ENCODE peak calls at places on chromosome 17, in six cellular contexts. H is spleen, G is astrocyte, E is pancreas, X is choroid plexus epithelial cell, B is GM10248. N is an unnamed sample.

GRCh38 chr17:82718986-82719685 is 2.6 kb downstream of the FN3KRP start:
- DNase-seq in X (no peak), B (no peak), H (no peak), E (no peak), G (no peak), N (no peak)

GRCh38 chr17:43530303-43531081 is 15.6 kb downstream of the ETV4 start:
- DNase-seq in E (peak), X (peak), G (peak), B (no peak), H (peak), N (no peak)

GRCh38 chr17:60817187-60817586 is 139.5 kb downstream of the BCAS3 start:
- DNase-seq in G (peak), B (no peak), X (peak), H (no peak), E (no peak), N (no peak)

GRCh38 chr17:19724501-19725420 is 8.4 kb upstream of the SLC47A2 start:
- DNase-seq in H (peak), B (no peak), E (peak), G (no peak), X (no peak), N (no peak)

GRCh38 chr17:1490643-1491405 is 1.7 kb downstream of the MYO1C start:
- DNase-seq in H (peak), B (peak), X (no peak), G (no peak), E (peak), N (no peak)

GRCh38 chr17:50269477-50270429 is 4.5 kb upstream of the TMEM92 start:
- DNase-seq in X (peak), E (peak), B (peak), H (peak), G (peak), N (peak)

GRCh38 chr17:50386451-50386994 is 10.8 kb downstream of the LRRC59 start:
- DNase-seq in H (no peak), X (no peak), G (no peak), E (no peak), B (no peak), N (no peak)

GRCh38 chr17:46732133-46732532 is 86.4 kb downstream of the WNT3 start:
- DNase-seq in E (no peak), H (no peak), B (no peak), G (no peak), X (no peak), N (no peak)

GRCh38 chr17:29687601-29688000 is 64.9 kb upstream of the CORO6 start:
- DNase-seq in G (no peak), B (no peak), X (no peak), E (no peak), H (no peak), N (no peak)

GRCh38 chr17:14209215-14209614 is 27.4 kb downstream of the CDRT15 start:
- DNase-seq in E (no peak), H (no peak), B (no peak), G (no peak), X (no peak), N (no peak)

GRCh38 chr17:34575182-34575581 is 4.2 kb upstream of the TMEM132E start:
- DNase-seq in X (no peak), H (no peak), B (no peak), E (no peak), G (no peak), N (no peak)

GRCh38 chr17:67076290-67076689 is 31.9 kb downstream of the CACNG1 start:
- DNase-seq in B (no peak), X (no peak), H (no peak), G (no peak), E (peak), N (no peak)

GRCh38 chr17:40443988-40444899 is 994 bp downstream of the IGFBP4 start:
- DNase-seq in G (no peak), B (no peak), E (no peak), X (peak), H (no peak), N (no peak)

GRCh38 chr17:17537311-17538099 is 41.3 kb upstream of the RASD1 start:
- DNase-seq in E (no peak), H (no peak), B (no peak), X (no peak), G (no peak), N (no peak)

GRCh38 chr17:78133971-78134898 is 3.7 kb downstream of the TMC8 start:
- DNase-seq in G (no peak), E (peak), B (peak), X (peak), H (peak), N (no peak)

GRCh38 chr17:65729207-65729606 is 167.8 kb upstream of the AXIN2 start:
- DNase-seq in G (no peak), H (no peak), B (no peak), X (no peak), E (no peak), N (no peak)

GRCh38 chr17:71168083-71168741 is 952.6 kb upstream of the SOX9 start:
- DNase-seq in B (no peak), H (no peak), X (no peak), E (peak), G (no peak), N (no peak)

GRCh38 chr17:40794466-40794865 is 5.3 kb downstream of the KRT28 start:
- DNase-seq in G (no peak), X (no peak), H (no peak), E (no peak), B (no peak), N (no peak)

GRCh38 chr17:42288078-42288984 is at the start of gene STAT5A:
- DNase-seq in H (peak), E (peak), B (peak), X (peak), G (peak), N (peak)

GRCh38 chr17:28896884-28897768 is at the start of gene FLOT2:
- DNase-seq in G (no peak), B (peak), X (peak), E (peak), H (peak), N (peak)

GRCh38 chr17:19387921-19388521 is 1.0 kb upstream of the MFAP4 start:
- DNase-seq in B (no peak), X (peak), G (peak), H (peak), E (no peak), N (no peak)

GRCh38 chr17:28841901-28842281 is 699 bp downstream of the FAM222B start:
- DNase-seq in X (peak), B (no peak), H (no peak), G (peak), E (no peak), N (no peak)

GRCh38 chr17:21467739-21468490 is 91.8 kb downstream of the KCNJ12 start:
- DNase-seq in H (no peak), E (no peak), X (no peak), B (no peak), G (no peak), N (no peak)

GRCh38 chr17:12027658-12028057 is 7.0 kb downstream of the MAP2K4 start:
- DNase-seq in X (no peak), B (no peak), E (no peak), H (no peak), G (no peak), N (no peak)

GRCh38 chr17:3697157-3697515 is 1.2 kb upstream of the P2RX5 start:
- DNase-seq in X (no peak), H (no peak), E (no peak), G (no peak), B (no peak), N (no peak)

GRCh38 chr17:63406689-63407330 is 39.3 kb downstream of the CYB561 start:
- DNase-seq in X (peak), G (peak), H (no peak), E (peak), B (peak), N (peak)

GRCh38 chr17:79064026-79064425 is 10.6 kb upstream of the ENGASE start:
- DNase-seq in H (peak), X (no peak), B (no peak), G (no peak), E (no peak), N (no peak)

GRCh38 chr17:78935419-78936323 is 10.5 kb upstream of the TIMP2 start:
- DNase-seq in G (peak), E (no peak), H (no peak), B (no peak), X (peak), N (no peak)

GRCh38 chr17:56121661-56122060 is 31.6 kb upstream of the ANKFN1 start:
- DNase-seq in H (no peak), B (no peak), E (no peak), X (peak), G (no peak), N (no peak)
- TF ChIP-seq CTCF in H (no peak), B (no peak), E (no peak), X (peak), G (no peak), N (no peak)

GRCh38 chr17:80925668-80926067 is 66.0 kb upstream of the CHMP6 start:
- DNase-seq in X (no peak), G (no peak), B (no peak), H (peak), E (no peak), N (no peak)

GRCh38 chr17:80930335-80931040 is 61.2 kb upstream of the CHMP6 start:
- DNase-seq in G (no peak), E (no peak), H (peak), X (no peak), B (no peak), N (no peak)

GRCh38 chr17:80926601-80927250 is 64.9 kb upstream of the CHMP6 start:
- DNase-seq in X (no peak), H (peak), E (no peak), B (no peak), G (no peak), N (no peak)

GRCh38 chr17:80929449-80929848 is 62.2 kb upstream of the CHMP6 start:
- DNase-seq in E (no peak), B (no peak), G (no peak), H (peak), X (no peak), N (no peak)

DNA sequence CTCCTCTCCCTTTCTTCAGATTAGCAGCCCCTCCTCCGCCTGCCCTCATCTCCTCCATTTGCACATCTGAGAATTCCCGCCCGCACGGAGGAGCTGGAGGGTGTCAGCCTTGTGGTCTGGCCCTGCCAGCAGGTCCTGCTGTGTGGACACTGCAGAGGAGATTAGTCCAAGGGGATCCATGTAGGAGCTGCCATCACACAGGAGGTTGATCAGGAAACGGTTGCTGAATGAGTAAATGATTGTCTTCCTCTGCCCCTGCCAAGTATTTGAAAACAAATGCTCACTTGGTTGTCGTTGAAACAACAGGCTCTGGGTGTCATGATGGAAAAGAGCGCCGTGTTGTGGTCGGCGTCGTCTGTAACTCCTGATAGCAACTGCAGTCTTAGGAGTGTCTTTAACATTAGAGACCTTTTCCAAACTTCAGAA is 63.8 kb upstream of the CHMP6 start:
- DNase-seq in H (peak), E (no peak), G (peak), X (peak), B (no peak), N (no peak)
- TF ChIP-seq CTCF in H (no peak), E (no peak), G (peak), X (peak), B (no peak), N (no peak)

DNA sequence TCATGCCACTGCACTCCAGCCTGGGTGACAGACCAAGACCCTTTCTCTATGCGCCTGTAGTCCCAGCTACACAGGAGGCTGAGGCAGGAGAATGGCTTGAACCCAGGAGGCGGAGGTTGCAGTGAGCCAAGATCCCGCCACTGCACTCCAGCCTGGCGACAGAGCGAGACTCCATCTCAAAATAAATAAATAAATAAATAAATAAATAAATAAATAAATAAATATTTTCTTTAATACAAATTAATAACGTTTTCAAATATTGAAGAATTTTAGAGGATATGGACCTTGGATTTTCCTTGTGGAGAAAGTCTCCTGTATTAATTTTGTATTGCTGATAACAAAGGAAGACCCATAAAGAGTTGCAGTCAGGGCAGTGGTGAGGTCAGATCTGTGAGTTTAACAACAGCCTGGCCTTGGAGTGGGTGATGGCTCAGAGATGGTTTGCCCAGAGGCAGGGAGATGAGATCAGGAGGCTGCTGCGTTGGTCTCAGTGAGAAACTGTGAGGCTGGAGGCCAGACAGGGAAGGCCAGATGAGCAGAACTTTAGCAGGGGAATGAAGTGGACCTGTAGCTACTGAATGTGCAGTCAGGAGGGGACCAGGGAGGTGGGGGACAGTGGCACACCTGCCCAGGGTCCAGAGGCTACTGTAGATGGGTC is 4.4 kb upstream of the ASGR1 start:
- DNase-seq in X (no peak), G (no peak), E (no peak), H (no peak), B (no peak), N (no peak)
- TF ChIP-seq CTCF in X (no peak), G (no peak), E (no peak), H (no peak), B (no peak), N (no peak)

GRCh38 chr17:48103379-48103715 is 2.1 kb upstream of the CBX1 start:
- DNase-seq in G (no peak), E (no peak), X (no peak), B (no peak), H (peak), N (no peak)

GRCh38 chr17:48104440-48104839 is 3.1 kb upstream of the SNX11 start:
- DNase-seq in X (no peak), G (no peak), B (no peak), H (peak), E (no peak), N (no peak)

GRCh38 chr17:48110722-48111121 is 3.2 kb downstream of the SNX11 start:
- DNase-seq in X (no peak), H (peak), E (no peak), G (no peak), B (no peak), N (no peak)

GRCh38 chr17:48106802-48107136 is 797 bp upstream of the SNX11 start:
- DNase-seq in E (no peak), G (no peak), H (peak), B (no peak), X (no peak), N (no peak)

DNA sequence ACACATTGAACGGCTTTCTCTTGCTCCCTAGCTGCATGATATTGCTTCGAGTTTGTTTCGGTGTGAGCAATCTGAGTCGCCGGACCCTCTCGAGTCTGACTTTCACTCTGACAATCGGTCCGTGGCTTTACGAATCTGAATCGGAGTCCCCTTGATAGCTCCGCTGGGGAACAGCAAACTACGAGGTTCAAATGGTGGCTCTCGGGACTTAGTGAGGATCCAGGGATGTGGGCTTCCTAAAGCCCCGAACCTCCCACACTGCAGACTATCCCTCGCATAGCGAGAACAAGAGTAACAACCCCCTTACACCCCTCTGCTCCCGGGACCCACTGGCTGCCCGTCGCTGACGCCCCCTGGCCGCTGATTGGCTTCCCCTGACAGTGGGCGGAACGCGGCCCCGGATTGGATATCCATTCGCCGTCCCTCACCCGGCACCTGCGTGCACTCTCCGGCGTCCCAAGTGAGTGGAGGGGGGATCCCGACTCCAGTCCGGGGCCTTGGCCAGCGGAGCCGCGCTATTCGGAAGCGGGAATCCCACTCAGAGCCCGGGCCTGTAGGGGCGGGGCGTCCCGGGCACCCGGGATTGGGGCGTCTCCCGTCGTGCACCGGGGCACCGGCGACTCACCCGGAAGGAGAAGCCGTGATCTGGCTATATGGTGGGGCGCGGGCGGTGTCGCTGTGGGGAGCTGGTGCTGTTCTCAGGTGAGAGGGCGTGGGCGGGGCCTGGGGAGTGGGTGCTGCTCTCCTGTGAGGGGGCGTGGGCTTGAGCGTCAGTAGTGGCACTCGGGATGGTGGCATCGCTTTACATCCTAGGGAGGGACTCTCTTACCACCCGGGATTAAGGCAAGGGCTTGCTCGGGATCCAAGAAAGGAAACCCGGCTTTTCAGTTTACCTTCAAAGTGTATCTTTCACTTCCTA is at the start of gene SNX11:
- DNase-seq in H (peak), G (peak), B (peak), E (peak), X (peak), N (peak)
- TF ChIP-seq CTCF in H (no peak), G (no peak), B (peak), E (no peak), X (no peak), N (no peak)

GRCh38 chr17:80694085-80694991 is 149.7 kb downstream of the RPTOR start:
- DNase-seq in G (no peak), E (no peak), H (no peak), X (no peak), B (no peak), N (no peak)

GRCh38 chr17:80694992-80695912 is 150.6 kb downstream of the RPTOR start:
- DNase-seq in H (no peak), X (no peak), E (peak), G (peak), B (no peak), N (no peak)

GRCh38 chr17:80692931-80693467 is 148.4 kb downstream of the RPTOR start:
- DNase-seq in X (no peak), G (no peak), H (no peak), B (no peak), E (no peak), N (no peak)

GRCh38 chr17:80691784-80692183 is 147.1 kb downstream of the RPTOR start:
- DNase-seq in E (no peak), B (no peak), H (no peak), G (no peak), X (no peak), N (no peak)

DNA sequence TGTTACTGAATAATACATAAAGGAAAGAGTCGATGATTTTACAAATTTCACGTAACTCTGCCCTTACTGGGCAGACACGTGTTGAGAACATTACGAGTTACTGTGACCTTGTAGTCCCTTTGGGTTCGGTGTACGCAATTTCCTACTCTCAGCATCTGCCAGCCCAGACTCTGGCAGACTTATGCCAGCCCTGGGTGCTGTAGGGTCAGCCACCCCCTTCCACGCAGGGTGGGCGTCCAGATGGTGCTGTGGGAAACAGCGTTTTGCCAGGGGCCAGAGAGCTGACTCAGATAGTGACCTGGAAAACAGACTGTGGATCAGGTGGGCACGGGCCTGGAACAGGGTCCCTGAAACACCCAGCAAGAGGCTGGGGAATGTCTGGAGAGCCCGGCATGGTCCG is 148.9 kb downstream of the RPTOR start:
- DNase-seq in X (no peak), B (no peak), G (no peak), H (no peak), E (no peak), N (no peak)
- TF ChIP-seq CTCF in X (no peak), B (no peak), G (no peak), H (no peak), E (no peak), N (no peak)

GRCh38 chr17:58631523-58632323 is 60.1 kb downstream of the TEX14 start:
- DNase-seq in H (peak), B (peak), X (peak), G (peak), E (peak), N (peak)
- TF ChIP-seq CTCF in H (peak), B (no peak), X (peak), G (no peak), E (no peak), N (no peak)

GRCh38 chr17:57875109-57876022 is 25.5 kb upstream of the MRPS23 start:
- DNase-seq in H (no peak), X (peak), E (peak), B (no peak), G (peak), N (peak)
- TF ChIP-seq CTCF in H (peak), X (peak), E (no peak), B (no peak), G (peak), N (no peak)

N was measured in omental fat pad.